ENCODE peak calls at places on chromosomes 13 and 19, in ten cellular contexts. One of them, this sample, is unnamed.

GRCh38 chr13:41370736-41371135 is 59.7 kb downstream of the NAA16 start:
- DNase-seq in amniotic epithelial cell: peak; percentile 41
- DNase-seq in transverse colon: no peak
- DNase-seq in T follicular helper cell: no peak
- DNase-seq in stimulated activated CD4-positive, alpha-beta T cell treated with anti-CD3 and anti-CD28 coated beads, Interleukin-1b, Interleukin-23, amount 100 ng/mL, for 1 hour: no peak
- DNase-seq in Daoy: no peak
- DNase-seq in psoas muscle: no peak
- DNase-seq in skeletal muscle cell: no peak
- DNase-seq in hypothalamus: no peak
- DNase-seq in GM23338: no peak
- DNase-seq in this sample: no peak

GRCh38 chr19:42099336-42099925 is 23.5 kb downstream of the ZNF574 start:
- DNase-seq in amniotic epithelial cell: no peak
- DNase-seq in transverse colon: no peak
- DNase-seq in T follicular helper cell: no peak
- DNase-seq in stimulated activated CD4-positive, alpha-beta T cell treated with anti-CD3 and anti-CD28 coated beads, Interleukin-1b, Interleukin-23, amount 100 ng/mL, for 1 hour: no peak
- DNase-seq in Daoy: no peak
- DNase-seq in psoas muscle: no peak
- DNase-seq in skeletal muscle cell: no peak
- DNase-seq in hypothalamus: no peak
- DNase-seq in GM23338: no peak
- DNase-seq in this sample: no peak

GRCh38 chr13:90393408-90393807 is 954.1 kb upstream of the MIR17HG start:
- DNase-seq in amniotic epithelial cell: no peak
- DNase-seq in transverse colon: no peak
- DNase-seq in T follicular helper cell: no peak
- DNase-seq in stimulated activated CD4-positive, alpha-beta T cell treated with anti-CD3 and anti-CD28 coated beads, Interleukin-1b, Interleukin-23, amount 100 ng/mL, for 1 hour: no peak
- DNase-seq in Daoy: no peak
- DNase-seq in psoas muscle: no peak
- DNase-seq in skeletal muscle cell: no peak
- DNase-seq in hypothalamus: no peak
- DNase-seq in GM23338: no peak
- DNase-seq in this sample: no peak

GRCh38 chr19:13152356-13152853 is 2.2 kb downstream of the IER2 start:
- DNase-seq in amniotic epithelial cell: no peak
- DNase-seq in transverse colon: no peak
- DNase-seq in T follicular helper cell: no peak
- DNase-seq in stimulated activated CD4-positive, alpha-beta T cell treated with anti-CD3 and anti-CD28 coated beads, Interleukin-1b, Interleukin-23, amount 100 ng/mL, for 1 hour: no peak
- DNase-seq in Daoy: no peak
- DNase-seq in psoas muscle: no peak
- DNase-seq in skeletal muscle cell: no peak
- DNase-seq in hypothalamus: no peak
- DNase-seq in GM23338: no peak
- DNase-seq in this sample: no peak

GRCh38 chr13:111645598-111646463 is 325.4 kb downstream of the TEX29 start:
- DNase-seq in amniotic epithelial cell: no peak
- DNase-seq in transverse colon: no peak
- DNase-seq in T follicular helper cell: no peak
- DNase-seq in stimulated activated CD4-positive, alpha-beta T cell treated with anti-CD3 and anti-CD28 coated beads, Interleukin-1b, Interleukin-23, amount 100 ng/mL, for 1 hour: no peak
- DNase-seq in Daoy: no peak
- DNase-seq in psoas muscle: no peak
- DNase-seq in skeletal muscle cell: no peak
- DNase-seq in hypothalamus: no peak
- DNase-seq in GM23338: no peak
- DNase-seq in this sample: no peak

GRCh38 chr13:35810286-35810685 is 320.9 kb downstream of the DCLK1 start:
- DNase-seq in amniotic epithelial cell: no peak
- DNase-seq in transverse colon: no peak
- DNase-seq in T follicular helper cell: no peak
- DNase-seq in stimulated activated CD4-positive, alpha-beta T cell treated with anti-CD3 and anti-CD28 coated beads, Interleukin-1b, Interleukin-23, amount 100 ng/mL, for 1 hour: no peak
- DNase-seq in Daoy: no peak
- DNase-seq in psoas muscle: no peak
- DNase-seq in skeletal muscle cell: no peak
- DNase-seq in hypothalamus: no peak
- DNase-seq in GM23338: no peak
- DNase-seq in this sample: no peak

GRCh38 chr19:45601524-45602522 is at the start of gene GPR4:
- DNase-seq in amniotic epithelial cell: no peak
- DNase-seq in transverse colon: no peak
- DNase-seq in T follicular helper cell: no peak
- DNase-seq in stimulated activated CD4-positive, alpha-beta T cell treated with anti-CD3 and anti-CD28 coated beads, Interleukin-1b, Interleukin-23, amount 100 ng/mL, for 1 hour: no peak
- DNase-seq in Daoy: no peak
- DNase-seq in psoas muscle: no peak
- DNase-seq in skeletal muscle cell: no peak
- DNase-seq in hypothalamus: no peak
- DNase-seq in GM23338: peak; percentile 89
- DNase-seq in this sample: no peak

GRCh38 chr19:48954011-48954594 is 572 bp upstream of the BAX start:
- DNase-seq in amniotic epithelial cell: no peak
- DNase-seq in transverse colon: no peak
- DNase-seq in T follicular helper cell: no peak
- DNase-seq in stimulated activated CD4-positive, alpha-beta T cell treated with anti-CD3 and anti-CD28 coated beads, Interleukin-1b, Interleukin-23, amount 100 ng/mL, for 1 hour: no peak
- DNase-seq in Daoy: no peak
- DNase-seq in psoas muscle: no peak
- DNase-seq in skeletal muscle cell: no peak
- DNase-seq in hypothalamus: no peak
- DNase-seq in GM23338: no peak
- DNase-seq in this sample: no peak

GRCh38 chr13:80339841-80340642 is 884 bp downstream of the SPRY2 start:
- DNase-seq in amniotic epithelial cell: peak; percentile 37
- DNase-seq in transverse colon: peak; percentile 68
- DNase-seq in T follicular helper cell: no peak
- DNase-seq in stimulated activated CD4-positive, alpha-beta T cell treated with anti-CD3 and anti-CD28 coated beads, Interleukin-1b, Interleukin-23, amount 100 ng/mL, for 1 hour: no peak
- DNase-seq in Daoy: peak; percentile 53
- DNase-seq in psoas muscle: peak; percentile 74
- DNase-seq in skeletal muscle cell: no peak
- DNase-seq in hypothalamus: peak; percentile 41
- DNase-seq in GM23338: peak; percentile 31
- DNase-seq in this sample: no peak

GRCh38 chr13:68810660-68811059 is 1297.0 kb upstream of the ATXN8OS start:
- DNase-seq in amniotic epithelial cell: no peak
- DNase-seq in transverse colon: no peak
- DNase-seq in T follicular helper cell: no peak
- DNase-seq in stimulated activated CD4-positive, alpha-beta T cell treated with anti-CD3 and anti-CD28 coated beads, Interleukin-1b, Interleukin-23, amount 100 ng/mL, for 1 hour: no peak
- DNase-seq in Daoy: no peak
- DNase-seq in psoas muscle: no peak
- DNase-seq in skeletal muscle cell: no peak
- DNase-seq in hypothalamus: no peak
- DNase-seq in GM23338: peak; percentile 70
- DNase-seq in this sample: no peak

GRCh38 chr13:50979187-50979586 is 69.6 kb downstream of the RNASEH2B start:
- DNase-seq in amniotic epithelial cell: peak; percentile 11
- DNase-seq in transverse colon: no peak
- DNase-seq in T follicular helper cell: no peak
- DNase-seq in stimulated activated CD4-positive, alpha-beta T cell treated with anti-CD3 and anti-CD28 coated beads, Interleukin-1b, Interleukin-23, amount 100 ng/mL, for 1 hour: no peak
- DNase-seq in Daoy: no peak
- DNase-seq in psoas muscle: no peak
- DNase-seq in skeletal muscle cell: no peak
- DNase-seq in hypothalamus: no peak
- DNase-seq in GM23338: no peak
- DNase-seq in this sample: no peak

GRCh38 chr13:113567681-113568080 is 16.9 kb upstream of the TFDP1 start:
- DNase-seq in amniotic epithelial cell: no peak
- DNase-seq in transverse colon: peak; percentile 3
- DNase-seq in T follicular helper cell: no peak
- DNase-seq in stimulated activated CD4-positive, alpha-beta T cell treated with anti-CD3 and anti-CD28 coated beads, Interleukin-1b, Interleukin-23, amount 100 ng/mL, for 1 hour: no peak
- DNase-seq in Daoy: no peak
- DNase-seq in psoas muscle: peak; percentile 12
- DNase-seq in skeletal muscle cell: no peak
- DNase-seq in hypothalamus: no peak
- DNase-seq in GM23338: no peak
- DNase-seq in this sample: no peak

GRCh38 chr13:63625869-63626268 is 2210.2 kb upstream of the PCDH20 start:
- DNase-seq in amniotic epithelial cell: peak; percentile 20
- DNase-seq in transverse colon: no peak
- DNase-seq in T follicular helper cell: no peak
- DNase-seq in stimulated activated CD4-positive, alpha-beta T cell treated with anti-CD3 and anti-CD28 coated beads, Interleukin-1b, Interleukin-23, amount 100 ng/mL, for 1 hour: no peak
- DNase-seq in Daoy: no peak
- DNase-seq in psoas muscle: no peak
- DNase-seq in skeletal muscle cell: no peak
- DNase-seq in hypothalamus: no peak
- DNase-seq in GM23338: peak; percentile 4
- DNase-seq in this sample: no peak

GRCh38 chr19:860481-861098 is 1.1 kb downstream of the CFD start:
- DNase-seq in amniotic epithelial cell: peak; percentile 74
- DNase-seq in transverse colon: peak; percentile 84
- DNase-seq in T follicular helper cell: peak; percentile 38
- DNase-seq in stimulated activated CD4-positive, alpha-beta T cell treated with anti-CD3 and anti-CD28 coated beads, Interleukin-1b, Interleukin-23, amount 100 ng/mL, for 1 hour: no peak
- DNase-seq in Daoy: peak; percentile 87
- DNase-seq in psoas muscle: peak; percentile 87
- DNase-seq in skeletal muscle cell: no peak
- DNase-seq in hypothalamus: no peak
- DNase-seq in GM23338: peak; percentile 69
- DNase-seq in this sample: no peak

GRCh38 chr19:2365201-2365970 is 5.3 kb downstream of the TMPRSS9 start:
- DNase-seq in amniotic epithelial cell: no peak
- DNase-seq in transverse colon: no peak
- DNase-seq in T follicular helper cell: no peak
- DNase-seq in stimulated activated CD4-positive, alpha-beta T cell treated with anti-CD3 and anti-CD28 coated beads, Interleukin-1b, Interleukin-23, amount 100 ng/mL, for 1 hour: no peak
- DNase-seq in Daoy: no peak
- DNase-seq in psoas muscle: no peak
- DNase-seq in skeletal muscle cell: no peak
- DNase-seq in hypothalamus: no peak
- DNase-seq in GM23338: no peak
- DNase-seq in this sample: no peak

GRCh38 chr19:12721656-12722565 is 1.8 kb downstream of the TNPO2 start:
- DNase-seq in amniotic epithelial cell: peak; percentile 64
- DNase-seq in transverse colon: peak; percentile 70
- DNase-seq in T follicular helper cell: peak; percentile 31
- DNase-seq in stimulated activated CD4-positive, alpha-beta T cell treated with anti-CD3 and anti-CD28 coated beads, Interleukin-1b, Interleukin-23, amount 100 ng/mL, for 1 hour: no peak
- DNase-seq in Daoy: peak; percentile 78
- DNase-seq in psoas muscle: peak; percentile 88
- DNase-seq in skeletal muscle cell: peak; percentile 73
- DNase-seq in hypothalamus: peak; percentile 68
- DNase-seq in GM23338: peak; percentile 93
- DNase-seq in this sample: peak; percentile 26

GRCh38 chr13:45538382-45538781 is 73.6 kb downstream of the COG3 start:
- DNase-seq in amniotic epithelial cell: no peak
- DNase-seq in transverse colon: no peak
- DNase-seq in T follicular helper cell: no peak
- DNase-seq in stimulated activated CD4-positive, alpha-beta T cell treated with anti-CD3 and anti-CD28 coated beads, Interleukin-1b, Interleukin-23, amount 100 ng/mL, for 1 hour: no peak
- DNase-seq in Daoy: no peak
- DNase-seq in psoas muscle: no peak
- DNase-seq in skeletal muscle cell: no peak
- DNase-seq in hypothalamus: no peak
- DNase-seq in GM23338: no peak
- DNase-seq in this sample: no peak

GRCh38 chr13:21118180-21118579 is 56.8 kb upstream of the LATS2 start:
- DNase-seq in amniotic epithelial cell: no peak
- DNase-seq in transverse colon: no peak
- DNase-seq in T follicular helper cell: no peak
- DNase-seq in stimulated activated CD4-positive, alpha-beta T cell treated with anti-CD3 and anti-CD28 coated beads, Interleukin-1b, Interleukin-23, amount 100 ng/mL, for 1 hour: no peak
- DNase-seq in Daoy: no peak
- DNase-seq in psoas muscle: no peak
- DNase-seq in skeletal muscle cell: no peak
- DNase-seq in hypothalamus: no peak
- DNase-seq in GM23338: no peak
- DNase-seq in this sample: no peak

GRCh38 chr13:31614073-31614472 is 125.3 kb upstream of the RXFP2 start:
- DNase-seq in amniotic epithelial cell: no peak
- DNase-seq in transverse colon: no peak
- DNase-seq in T follicular helper cell: no peak
- DNase-seq in stimulated activated CD4-positive, alpha-beta T cell treated with anti-CD3 and anti-CD28 coated beads, Interleukin-1b, Interleukin-23, amount 100 ng/mL, for 1 hour: no peak
- DNase-seq in Daoy: no peak
- DNase-seq in psoas muscle: no peak
- DNase-seq in skeletal muscle cell: no peak
- DNase-seq in hypothalamus: no peak
- DNase-seq in GM23338: no peak
- DNase-seq in this sample: no peak

GRCh38 chr13:51625555-51626345 is 41.5 kb downstream of the WDFY2 start:
- DNase-seq in amniotic epithelial cell: no peak
- DNase-seq in transverse colon: no peak
- DNase-seq in T follicular helper cell: no peak
- DNase-seq in stimulated activated CD4-positive, alpha-beta T cell treated with anti-CD3 and anti-CD28 coated beads, Interleukin-1b, Interleukin-23, amount 100 ng/mL, for 1 hour: no peak
- DNase-seq in Daoy: no peak
- DNase-seq in psoas muscle: no peak
- DNase-seq in skeletal muscle cell: no peak
- DNase-seq in hypothalamus: no peak
- DNase-seq in GM23338: no peak
- DNase-seq in this sample: no peak

GRCh38 chr19:32814624-32815023 is 54.9 kb downstream of the SLC7A9 start:
- DNase-seq in amniotic epithelial cell: no peak
- DNase-seq in transverse colon: no peak
- DNase-seq in T follicular helper cell: no peak
- DNase-seq in stimulated activated CD4-positive, alpha-beta T cell treated with anti-CD3 and anti-CD28 coated beads, Interleukin-1b, Interleukin-23, amount 100 ng/mL, for 1 hour: no peak
- DNase-seq in Daoy: no peak
- DNase-seq in psoas muscle: no peak
- DNase-seq in skeletal muscle cell: no peak
- DNase-seq in hypothalamus: no peak
- DNase-seq in GM23338: no peak
- DNase-seq in this sample: no peak

GRCh38 chr19:39265321-39265916 is 2.8 kb upstream of the IFNL2 start:
- DNase-seq in amniotic epithelial cell: no peak
- DNase-seq in transverse colon: no peak
- DNase-seq in T follicular helper cell: no peak
- DNase-seq in stimulated activated CD4-positive, alpha-beta T cell treated with anti-CD3 and anti-CD28 coated beads, Interleukin-1b, Interleukin-23, amount 100 ng/mL, for 1 hour: no peak
- DNase-seq in Daoy: peak; percentile 24
- DNase-seq in psoas muscle: no peak
- DNase-seq in skeletal muscle cell: no peak
- DNase-seq in hypothalamus: no peak
- DNase-seq in GM23338: peak; percentile 73
- DNase-seq in this sample: no peak

GRCh38 chr19:5024282-5024681 is 55.4 kb downstream of the KDM4B start:
- DNase-seq in amniotic epithelial cell: no peak
- DNase-seq in transverse colon: no peak
- DNase-seq in T follicular helper cell: no peak
- DNase-seq in stimulated activated CD4-positive, alpha-beta T cell treated with anti-CD3 and anti-CD28 coated beads, Interleukin-1b, Interleukin-23, amount 100 ng/mL, for 1 hour: no peak
- DNase-seq in Daoy: no peak
- DNase-seq in psoas muscle: peak; percentile 75
- DNase-seq in skeletal muscle cell: peak; percentile 41
- DNase-seq in hypothalamus: no peak
- DNase-seq in GM23338: no peak
- DNase-seq in this sample: no peak

GRCh38 chr13:50156140-50156539 is 140.9 kb downstream of the KCNRG start:
- DNase-seq in amniotic epithelial cell: peak; percentile 90
- DNase-seq in transverse colon: no peak
- DNase-seq in T follicular helper cell: no peak
- DNase-seq in stimulated activated CD4-positive, alpha-beta T cell treated with anti-CD3 and anti-CD28 coated beads, Interleukin-1b, Interleukin-23, amount 100 ng/mL, for 1 hour: no peak
- DNase-seq in Daoy: peak; percentile 12
- DNase-seq in psoas muscle: no peak
- DNase-seq in skeletal muscle cell: peak; percentile 29
- DNase-seq in hypothalamus: no peak
- DNase-seq in GM23338: no peak
- DNase-seq in this sample: peak; percentile 29

GRCh38 chr13:110897521-110897920 is 17.3 kb downstream of the ANKRD10 start:
- DNase-seq in amniotic epithelial cell: no peak
- DNase-seq in transverse colon: no peak
- DNase-seq in T follicular helper cell: no peak
- DNase-seq in stimulated activated CD4-positive, alpha-beta T cell treated with anti-CD3 and anti-CD28 coated beads, Interleukin-1b, Interleukin-23, amount 100 ng/mL, for 1 hour: no peak
- DNase-seq in Daoy: no peak
- DNase-seq in psoas muscle: no peak
- DNase-seq in skeletal muscle cell: no peak
- DNase-seq in hypothalamus: no peak
- DNase-seq in GM23338: no peak
- DNase-seq in this sample: no peak

GRCh38 chr19:21569497-21569870 is 64.1 kb downstream of the ZNF429 start:
- DNase-seq in amniotic epithelial cell: peak; percentile 53
- DNase-seq in transverse colon: peak; percentile 32
- DNase-seq in T follicular helper cell: peak; percentile 53
- DNase-seq in stimulated activated CD4-positive, alpha-beta T cell treated with anti-CD3 and anti-CD28 coated beads, Interleukin-1b, Interleukin-23, amount 100 ng/mL, for 1 hour: no peak
- DNase-seq in Daoy: no peak
- DNase-seq in psoas muscle: no peak
- DNase-seq in skeletal muscle cell: no peak
- DNase-seq in hypothalamus: no peak
- DNase-seq in GM23338: no peak
- DNase-seq in this sample: no peak

GRCh38 chr13:64556391-64556790 is 2673.7 kb downstream of the PCDH9 start:
- DNase-seq in amniotic epithelial cell: peak; percentile 55
- DNase-seq in transverse colon: no peak
- DNase-seq in T follicular helper cell: no peak
- DNase-seq in stimulated activated CD4-positive, alpha-beta T cell treated with anti-CD3 and anti-CD28 coated beads, Interleukin-1b, Interleukin-23, amount 100 ng/mL, for 1 hour: no peak
- DNase-seq in Daoy: no peak
- DNase-seq in psoas muscle: no peak
- DNase-seq in skeletal muscle cell: no peak
- DNase-seq in hypothalamus: no peak
- DNase-seq in GM23338: no peak
- DNase-seq in this sample: peak; percentile 55

GRCh38 chr19:30107351-30107750 is 165.3 kb downstream of the URI1 start:
- DNase-seq in amniotic epithelial cell: no peak
- DNase-seq in transverse colon: no peak
- DNase-seq in T follicular helper cell: no peak
- DNase-seq in stimulated activated CD4-positive, alpha-beta T cell treated with anti-CD3 and anti-CD28 coated beads, Interleukin-1b, Interleukin-23, amount 100 ng/mL, for 1 hour: no peak
- DNase-seq in Daoy: no peak
- DNase-seq in psoas muscle: no peak
- DNase-seq in skeletal muscle cell: no peak
- DNase-seq in hypothalamus: no peak
- DNase-seq in GM23338: no peak
- DNase-seq in this sample: no peak